ENCODE peak calls at places on chromosomes 16 and 17, in nine cellular contexts. One of them, this sample, is unnamed.

GRCh38 chr17:8051831-8052230 is 13.0 kb downstream of the ALOX15B start:
- DNase-seq in epithelial cell of prostate: no peak
- DNase-seq in head of caudate nucleus: no peak
- DNase-seq in T-cell: no peak
- DNase-seq in esophagus squamous epithelium: no peak
- DNase-seq in ELF-1: no peak
- DNase-seq in immature natural killer cell: no peak
- DNase-seq in NCI-H460: no peak
- DNase-seq in NCI-H2171 treated with DMSO at 0.1 percent for 48 hours: no peak
- DNase-seq in this sample: no peak

GRCh38 chr16:17474037-17474436 is 3.3 kb upstream of the XYLT1 start:
- DNase-seq in epithelial cell of prostate: no peak
- DNase-seq in T-cell: no peak
- DNase-seq in NCI-H2171 treated with DMSO at 0.1 percent for 48 hours: no peak
- DNase-seq in immature natural killer cell: peak; percentile 29
- DNase-seq in NCI-H460: no peak
- DNase-seq in esophagus squamous epithelium: no peak
- DNase-seq in ELF-1: peak; percentile 49
- DNase-seq in head of caudate nucleus: no peak
- DNase-seq in this sample: no peak

GRCh38 chr16:57042157-57043111 is 49.9 kb upstream of the CPNE2 start:
- DNase-seq in immature natural killer cell: peak; percentile 76
- DNase-seq in T-cell: peak; percentile 33
- DNase-seq in NCI-H2171 treated with DMSO at 0.1 percent for 48 hours: no peak
- DNase-seq in epithelial cell of prostate: peak; percentile 54
- DNase-seq in ELF-1: no peak
- DNase-seq in NCI-H460: no peak
- DNase-seq in head of caudate nucleus: no peak
- DNase-seq in esophagus squamous epithelium: no peak
- DNase-seq in this sample: no peak

GRCh38 chr17:37750768-37751466 is 6.1 kb upstream of the HNF1B start:
- DNase-seq in epithelial cell of prostate: no peak
- DNase-seq in NCI-H460: no peak
- DNase-seq in esophagus squamous epithelium: no peak
- DNase-seq in head of caudate nucleus: no peak
- DNase-seq in T-cell: no peak
- DNase-seq in ELF-1: no peak
- DNase-seq in immature natural killer cell: no peak
- DNase-seq in NCI-H2171 treated with DMSO at 0.1 percent for 48 hours: no peak
- DNase-seq in this sample: no peak

GRCh38 chr16:51766739-51767138 is 615.7 kb upstream of the SALL1 start:
- DNase-seq in NCI-H2171 treated with DMSO at 0.1 percent for 48 hours: no peak
- DNase-seq in NCI-H460: no peak
- DNase-seq in T-cell: no peak
- DNase-seq in epithelial cell of prostate: no peak
- DNase-seq in head of caudate nucleus: no peak
- DNase-seq in esophagus squamous epithelium: no peak
- DNase-seq in immature natural killer cell: no peak
- DNase-seq in ELF-1: no peak
- DNase-seq in this sample: no peak

GRCh38 chr17:16273499-16273898 is 56.5 kb downstream of the PIGL start:
- DNase-seq in head of caudate nucleus: no peak
- DNase-seq in NCI-H2171 treated with DMSO at 0.1 percent for 48 hours: no peak
- DNase-seq in epithelial cell of prostate: no peak
- DNase-seq in immature natural killer cell: no peak
- DNase-seq in esophagus squamous epithelium: no peak
- DNase-seq in ELF-1: no peak
- DNase-seq in T-cell: no peak
- DNase-seq in NCI-H460: no peak
- DNase-seq in this sample: no peak

GRCh38 chr16:61812251-61812650 is 224.0 kb downstream of the CDH8 start:
- DNase-seq in T-cell: no peak
- DNase-seq in NCI-H2171 treated with DMSO at 0.1 percent for 48 hours: no peak
- DNase-seq in head of caudate nucleus: no peak
- DNase-seq in esophagus squamous epithelium: no peak
- DNase-seq in epithelial cell of prostate: no peak
- DNase-seq in immature natural killer cell: no peak
- DNase-seq in NCI-H460: no peak
- DNase-seq in ELF-1: no peak
- DNase-seq in this sample: no peak

GRCh38 chr16:54282202-54282922 is 4.2 kb downstream of the IRX3 start:
- DNase-seq in epithelial cell of prostate: no peak
- DNase-seq in NCI-H460: no peak
- DNase-seq in NCI-H2171 treated with DMSO at 0.1 percent for 48 hours: no peak
- DNase-seq in head of caudate nucleus: no peak
- DNase-seq in ELF-1: peak; percentile 71
- DNase-seq in T-cell: no peak
- DNase-seq in immature natural killer cell: no peak
- DNase-seq in esophagus squamous epithelium: no peak
- DNase-seq in this sample: no peak

GRCh38 chr17:73179878-73180277 is 13.0 kb upstream of the COG1 start:
- DNase-seq in ELF-1: no peak
- DNase-seq in NCI-H460: no peak
- DNase-seq in epithelial cell of prostate: no peak
- DNase-seq in esophagus squamous epithelium: no peak
- DNase-seq in NCI-H2171 treated with DMSO at 0.1 percent for 48 hours: no peak
- DNase-seq in T-cell: no peak
- DNase-seq in immature natural killer cell: no peak
- DNase-seq in head of caudate nucleus: no peak
- DNase-seq in this sample: no peak

GRCh38 chr16:20073203-20074088 is at the start of gene GPR139:
- DNase-seq in immature natural killer cell: no peak
- DNase-seq in NCI-H2171 treated with DMSO at 0.1 percent for 48 hours: no peak
- DNase-seq in T-cell: no peak
- DNase-seq in esophagus squamous epithelium: no peak
- DNase-seq in head of caudate nucleus: peak; percentile 42
- DNase-seq in epithelial cell of prostate: no peak
- DNase-seq in NCI-H460: no peak
- DNase-seq in ELF-1: peak; percentile 14
- DNase-seq in this sample: no peak

GRCh38 chr17:81802856-81803643 is 900 bp upstream of the GCGR start:
- DNase-seq in NCI-H460: no peak
- DNase-seq in epithelial cell of prostate: no peak
- DNase-seq in ELF-1: no peak
- DNase-seq in NCI-H2171 treated with DMSO at 0.1 percent for 48 hours: no peak
- DNase-seq in esophagus squamous epithelium: no peak
- DNase-seq in head of caudate nucleus: no peak
- DNase-seq in immature natural killer cell: no peak
- DNase-seq in T-cell: no peak
- DNase-seq in this sample: no peak

GRCh38 chr16:80117731-80118130 is 423.1 kb upstream of the DYNLRB2 start:
- DNase-seq in T-cell: no peak
- DNase-seq in head of caudate nucleus: no peak
- DNase-seq in NCI-H460: no peak
- DNase-seq in esophagus squamous epithelium: no peak
- DNase-seq in immature natural killer cell: no peak
- DNase-seq in ELF-1: no peak
- DNase-seq in epithelial cell of prostate: no peak
- DNase-seq in NCI-H2171 treated with DMSO at 0.1 percent for 48 hours: no peak
- DNase-seq in this sample: no peak

GRCh38 chr17:3965123-3965800 is 1.0 kb upstream of the ATP2A3 start:
- DNase-seq in esophagus squamous epithelium: peak; percentile 20
- DNase-seq in NCI-H460: peak; percentile 61
- DNase-seq in head of caudate nucleus: no peak
- DNase-seq in immature natural killer cell: peak; percentile 60
- DNase-seq in T-cell: peak; percentile 47
- DNase-seq in epithelial cell of prostate: no peak
- DNase-seq in NCI-H2171 treated with DMSO at 0.1 percent for 48 hours: peak; percentile 75
- DNase-seq in ELF-1: peak; percentile 85
- DNase-seq in this sample: peak; percentile 70

GRCh38 chr17:39306028-39306427 is 80.3 kb upstream of the STAC2 start:
- DNase-seq in T-cell: no peak
- DNase-seq in epithelial cell of prostate: no peak
- DNase-seq in immature natural killer cell: no peak
- DNase-seq in NCI-H2171 treated with DMSO at 0.1 percent for 48 hours: no peak
- DNase-seq in NCI-H460: no peak
- DNase-seq in esophagus squamous epithelium: no peak
- DNase-seq in ELF-1: peak; percentile 15
- DNase-seq in head of caudate nucleus: no peak
- DNase-seq in this sample: no peak

GRCh38 chr17:68587847-68588246 is 13.3 kb downstream of the FAM20A start:
- DNase-seq in ELF-1: no peak
- DNase-seq in esophagus squamous epithelium: no peak
- DNase-seq in T-cell: no peak
- DNase-seq in immature natural killer cell: no peak
- DNase-seq in epithelial cell of prostate: no peak
- DNase-seq in head of caudate nucleus: no peak
- DNase-seq in NCI-H2171 treated with DMSO at 0.1 percent for 48 hours: no peak
- DNase-seq in NCI-H460: no peak
- DNase-seq in this sample: no peak

GRCh38 chr17:5097101-5097834 is 14.4 kb downstream of the ZNF232 start:
- DNase-seq in head of caudate nucleus: peak; percentile 17
- DNase-seq in immature natural killer cell: peak; percentile 46
- DNase-seq in NCI-H460: no peak
- DNase-seq in NCI-H2171 treated with DMSO at 0.1 percent for 48 hours: peak; percentile 60
- DNase-seq in epithelial cell of prostate: no peak
- DNase-seq in ELF-1: peak; percentile 83
- DNase-seq in esophagus squamous epithelium: no peak
- DNase-seq in T-cell: peak; percentile 19
- DNase-seq in this sample: peak; percentile 22

GRCh38 chr17:67390646-67391480 is 13.8 kb downstream of the PITPNC1 start:
- DNase-seq in immature natural killer cell: peak; percentile 84
- DNase-seq in NCI-H460: peak; percentile 93
- DNase-seq in head of caudate nucleus: peak; percentile 39
- DNase-seq in T-cell: peak; percentile 22
- DNase-seq in ELF-1: no peak
- DNase-seq in esophagus squamous epithelium: no peak
- DNase-seq in epithelial cell of prostate: peak; percentile 82
- DNase-seq in NCI-H2171 treated with DMSO at 0.1 percent for 48 hours: peak; percentile 5
- DNase-seq in this sample: peak; percentile 60

GRCh38 chr16:87841608-87842208 is 27.6 kb downstream of the SLC7A5 start:
- DNase-seq in head of caudate nucleus: no peak
- DNase-seq in NCI-H2171 treated with DMSO at 0.1 percent for 48 hours: no peak
- DNase-seq in immature natural killer cell: no peak
- DNase-seq in ELF-1: no peak
- DNase-seq in epithelial cell of prostate: no peak
- DNase-seq in esophagus squamous epithelium: no peak
- DNase-seq in NCI-H460: no peak
- DNase-seq in T-cell: no peak
- DNase-seq in this sample: no peak

GRCh38 chr16:6483634-6484033 is 849.0 kb upstream of the RBFOX1 start:
- DNase-seq in esophagus squamous epithelium: no peak
- DNase-seq in NCI-H460: no peak
- DNase-seq in T-cell: no peak
- DNase-seq in ELF-1: peak; percentile 74
- DNase-seq in head of caudate nucleus: peak; percentile 16
- DNase-seq in NCI-H2171 treated with DMSO at 0.1 percent for 48 hours: no peak
- DNase-seq in immature natural killer cell: no peak
- DNase-seq in epithelial cell of prostate: no peak
- DNase-seq in this sample: no peak

This sample was measured in mucosa of gallbladder.